ENCODE peak calls at places on chromosomes 1 and 21, in six cellular contexts. W is small intestine, U is EH, F is left cardiac atrium, Q is HuH-7, O is AG10803. J is an unnamed sample.

GRCh38 chr1:160789051-160789701 is 6.8 kb upstream of the LY9 start:
- DNase-seq in W (no peak), Q (no peak), O (no peak), U (no peak), F (no peak), J (no peak)

GRCh38 chr1:34907487-34908090 is 21.9 kb downstream of the DLGAP3 start:
- DNase-seq in O (no peak), W (no peak), U (no peak), F (no peak), Q (no peak), J (no peak)

GRCh38 chr1:62962794-62963776 is 179.2 kb downstream of the ATG4C start:
- DNase-seq in Q (peak; percentile 52), U (peak; percentile 34), W (peak; percentile 94), O (peak; percentile 36), F (peak; percentile 36), J (no peak)

GRCh38 chr1:7940745-7941436 is at the start of gene TNFRSF9:
- DNase-seq in W (no peak), U (no peak), F (peak; percentile 41), O (no peak), Q (no peak), J (no peak)

GRCh38 chr1:201436461-201436860 is 14.9 kb upstream of the TNNI1 start:
- DNase-seq in W (no peak), U (peak; percentile 67), O (peak; percentile 25), F (no peak), Q (peak; percentile 30), J (no peak)

GRCh38 chr1:30478288-30478687 is 245.1 kb downstream of the MATN1 start:
- DNase-seq in U (no peak), W (no peak), Q (no peak), F (no peak), O (no peak), J (no peak)

GRCh38 chr1:70887936-70888335 is 159.7 kb downstream of the PTGER3 start:
- DNase-seq in O (peak; percentile 46), U (no peak), F (no peak), Q (no peak), W (no peak), J (no peak)

GRCh38 chr1:52677407-52677806 is 20.7 kb downstream of the COA7 start:
- DNase-seq in W (peak; percentile 37), U (peak; percentile 33), O (no peak), F (peak; percentile 44), Q (no peak), J (no peak)

GRCh38 chr1:107228704-107229103 is 87.9 kb downstream of the NTNG1 start:
- DNase-seq in U (no peak), O (peak; percentile 48), W (no peak), F (no peak), Q (no peak), J (no peak)

GRCh38 chr21:43664358-43664757 is 5.0 kb downstream of the RRP1B start:
- DNase-seq in O (no peak), W (no peak), F (no peak), Q (no peak), U (no peak), J (no peak)

GRCh38 chr1:181767001-181767708 is 283.8 kb downstream of the CACNA1E start:
- DNase-seq in U (no peak), F (no peak), W (no peak), O (no peak), Q (no peak), J (no peak)

GRCh38 chr1:35544976-35545375 is 12.2 kb downstream of the KIAA0319L start:
- DNase-seq in F (peak; percentile 73), Q (peak; percentile 56), O (peak; percentile 65), U (peak; percentile 64), W (peak; percentile 42), J (no peak)

GRCh38 chr1:2119886-2120285 is 69.7 kb downstream of the PRKCZ start:
- DNase-seq in U (no peak), W (no peak), Q (no peak), F (peak; percentile 1), O (no peak), J (no peak)

GRCh38 chr21:44767834-44768831 is 33.5 kb downstream of the UBE2G2 start:
- DNase-seq in O (no peak), W (no peak), Q (no peak), U (no peak), F (no peak), J (no peak)

GRCh38 chr1:70826428-70826827 is 221.2 kb downstream of the PTGER3 start:
- DNase-seq in Q (no peak), O (no peak), F (no peak), W (no peak), U (no peak), J (no peak)